ENCODE peak calls at places on chromosomes 13 and 19, in seven cellular contexts. J, O, P, F, B, A and R are unnamed samples.

GRCh38 chr19:45324349-45324907 is 1.8 kb upstream of the CKM start:
- DNase-seq in J (no peak), O (no peak), P (no peak), F (no peak), B (no peak), A (no peak), R (no peak)

GRCh38 chr19:2604747-2605329 is 97.7 kb downstream of the GNG7 start:
- DNase-seq in J (no peak), O (no peak), P (no peak), F (no peak), B (no peak), A (no peak), R (peak; percentile 12)

GRCh38 chr13:44218501-44219240 is 155.0 kb upstream of the SERP2 start:
- DNase-seq in J (no peak), O (peak; percentile 72), P (no peak), F (no peak), B (no peak), A (peak; percentile 76), R (no peak)

GRCh38 chr19:15609261-15609660 is 5.8 kb upstream of the CYP4F8 start:
- DNase-seq in J (no peak), O (no peak), P (no peak), F (no peak), B (no peak), A (no peak), R (no peak)

GRCh38 chr13:86185636-86186035 is 386.4 kb upstream of the SLITRK6 start:
- DNase-seq in J (no peak), O (no peak), P (no peak), F (no peak), B (no peak), A (no peak), R (no peak)

GRCh38 chr13:110338441-110339101 is 31.5 kb downstream of the COL4A2 start:
- DNase-seq in J (no peak), O (no peak), P (no peak), F (no peak), B (no peak), A (peak; percentile 69), R (no peak)

GRCh38 chr19:12647490-12648071 is 19.0 kb downstream of the MAN2B1 start:
- DNase-seq in J (peak; percentile 95), O (peak; percentile 68), P (peak; percentile 51), F (no peak), B (peak; percentile 88), A (no peak), R (no peak)

GRCh38 chr13:65133094-65133493 is 2097.0 kb downstream of the PCDH9 start:
- DNase-seq in J (peak; percentile 28), O (no peak), P (no peak), F (no peak), B (peak; percentile 32), A (no peak), R (no peak)

GRCh38 chr13:26599403-26599802 is 41.9 kb downstream of the WASF3 start:
- DNase-seq in J (no peak), O (no peak), P (no peak), F (no peak), B (no peak), A (no peak), R (no peak)

GRCh38 chr19:29014857-29015436 is 198.0 kb downstream of the UQCRFS1 start:
- DNase-seq in J (no peak), O (no peak), P (no peak), F (no peak), B (peak; percentile 22), A (no peak), R (no peak)

GRCh38 chr13:44257806-44258205 is 115.8 kb upstream of the SERP2 start:
- DNase-seq in J (no peak), O (no peak), P (no peak), F (no peak), B (no peak), A (no peak), R (no peak)

GRCh38 chr13:23427342-23428182 is 5.9 kb downstream of the SACS start:
- DNase-seq in J (no peak), O (no peak), P (no peak), F (no peak), B (no peak), A (no peak), R (no peak)

GRCh38 chr19:18291590-18292459 is 10.4 kb upstream of the JUND start:
- DNase-seq in J (peak; percentile 73), O (peak; percentile 80), P (no peak), F (peak; percentile 87), B (peak; percentile 86), A (peak; percentile 86), R (no peak)

GRCh38 chr13:83281666-83282065 is 600.6 kb downstream of the SLITRK1 start:
- DNase-seq in J (no peak), O (no peak), P (no peak), F (no peak), B (no peak), A (no peak), R (no peak)

GRCh38 chr19:33397536-33398360 is 24.2 kb downstream of the CEBPG start:
- DNase-seq in J (peak; percentile 52), O (peak; percentile 39), P (no peak), F (no peak), B (no peak), A (no peak), R (peak; percentile 89)
- TF ChIP-seq CTCF in J (no peak), O (no peak), P (no peak), F (peak; percentile 49), B (peak; percentile 24), A (peak; percentile 27), R (peak; percentile 70)

GRCh38 chr19:41203371-41203770 is 10.4 kb downstream of the CYP2S1 start:
- DNase-seq in J (no peak), O (no peak), P (no peak), F (no peak), B (no peak), A (no peak), R (no peak)
- TF ChIP-seq CTCF in J (no peak), O (no peak), P (no peak), F (no peak), B (no peak), A (no peak), R (no peak)

DNA sequence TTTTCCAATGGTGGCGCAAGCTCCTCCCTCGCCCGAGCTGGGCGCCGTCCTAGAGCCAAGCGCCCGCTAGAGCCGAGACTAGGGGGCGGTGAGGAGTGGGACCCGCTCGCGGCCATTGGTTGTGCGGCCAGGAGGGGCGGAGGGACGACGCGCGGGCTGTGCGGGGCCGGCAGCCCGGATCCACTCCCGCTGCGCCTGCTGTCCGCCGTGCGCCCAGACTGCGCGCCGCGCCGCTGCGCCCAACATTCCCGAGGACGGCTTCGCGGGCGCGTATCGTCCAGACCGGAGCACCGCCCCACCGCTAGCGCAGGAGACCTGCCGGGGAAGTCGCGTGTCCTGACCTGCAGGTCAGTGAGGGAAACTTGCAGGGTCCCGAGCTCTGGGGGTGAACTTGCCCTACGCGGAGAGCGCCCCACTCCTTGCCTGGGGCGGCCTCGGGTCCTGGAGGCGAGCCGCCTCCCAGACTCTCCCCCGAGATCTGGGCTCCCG is at the start of gene SERTM1:
- DNase-seq in J (peak; percentile 82), O (no peak), P (no peak), F (peak; percentile 74), B (peak; percentile 93), A (peak; percentile 45), R (no peak)
- TF ChIP-seq CTCF in J (no peak), O (no peak), P (no peak), F (no peak), B (no peak), A (no peak), R (no peak)

DNA sequence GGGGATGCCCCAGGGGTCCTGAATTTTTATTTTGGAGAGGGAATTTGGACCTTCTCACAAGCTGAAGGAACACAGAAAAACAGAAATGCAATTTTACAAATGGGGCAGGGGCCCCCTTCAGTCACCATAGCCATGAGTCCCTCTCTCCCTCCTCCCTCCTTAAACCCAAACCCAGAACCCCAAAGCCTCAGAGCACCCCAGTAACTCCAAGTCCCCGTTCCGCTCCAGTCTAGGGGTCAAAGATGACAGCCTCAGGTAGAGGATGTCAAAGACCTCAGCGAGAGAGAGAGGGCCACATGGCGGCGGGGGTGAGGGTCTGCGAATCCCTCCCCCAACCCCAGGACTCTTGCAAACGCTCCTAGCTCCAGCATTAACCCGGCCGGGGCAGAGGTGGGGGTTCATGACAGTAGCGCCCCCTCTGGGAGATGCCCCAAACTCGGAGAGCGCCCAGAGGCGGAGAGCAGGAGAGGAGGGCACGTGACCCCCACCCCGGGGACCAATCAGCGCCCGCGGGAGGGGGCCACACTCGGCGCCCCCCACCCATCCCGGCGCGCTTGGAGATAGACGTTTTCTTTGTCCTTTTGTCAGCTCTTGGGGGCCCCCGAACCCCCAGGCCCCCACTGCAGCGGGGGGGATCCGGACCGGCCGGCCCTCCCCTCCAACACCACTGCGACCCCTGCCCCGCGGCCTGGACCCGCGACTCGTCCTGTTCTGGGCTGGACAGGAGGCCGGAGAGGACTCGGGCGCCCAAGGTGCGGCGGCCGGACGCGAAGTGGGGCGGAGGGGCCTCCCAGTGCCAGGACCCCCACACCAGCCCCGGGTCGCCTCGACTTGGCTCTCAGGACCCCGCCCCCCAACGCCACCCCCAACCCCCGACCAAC is 20.8 kb upstream of the SEMA6B start:
- DNase-seq in J (peak; percentile 77), O (no peak), P (no peak), F (no peak), B (peak; percentile 89), A (no peak), R (no peak)
- TF ChIP-seq CTCF in J (peak; percentile 26), O (no peak), P (no peak), F (no peak), B (peak; percentile 62), A (no peak), R (peak; percentile 38)

DNA sequence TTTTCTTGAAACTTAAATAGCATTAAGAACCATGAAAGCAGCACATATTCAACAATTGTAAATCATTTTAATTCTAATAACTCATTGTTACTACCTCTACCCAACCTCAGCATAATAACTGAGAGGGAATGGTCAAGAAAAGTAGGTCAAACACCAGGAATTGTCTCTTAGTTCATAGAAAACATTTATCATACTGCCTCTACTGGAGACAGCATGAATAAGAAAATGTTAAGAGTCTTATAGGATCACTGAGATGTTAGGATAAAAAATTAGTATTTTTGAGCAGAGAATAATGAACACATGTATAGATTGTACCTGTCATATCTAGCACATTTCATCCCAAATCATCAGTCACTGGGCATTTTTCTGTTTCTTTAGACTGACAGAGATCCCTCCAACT is 515.3 kb downstream of the PCDH9 start:
- DNase-seq in J (no peak), O (no peak), P (no peak), F (no peak), B (peak; percentile 4), A (no peak), R (no peak)
- TF ChIP-seq CTCF in J (no peak), O (no peak), P (no peak), F (no peak), B (peak; percentile 35), A (no peak), R (peak; percentile 66)

DNA sequence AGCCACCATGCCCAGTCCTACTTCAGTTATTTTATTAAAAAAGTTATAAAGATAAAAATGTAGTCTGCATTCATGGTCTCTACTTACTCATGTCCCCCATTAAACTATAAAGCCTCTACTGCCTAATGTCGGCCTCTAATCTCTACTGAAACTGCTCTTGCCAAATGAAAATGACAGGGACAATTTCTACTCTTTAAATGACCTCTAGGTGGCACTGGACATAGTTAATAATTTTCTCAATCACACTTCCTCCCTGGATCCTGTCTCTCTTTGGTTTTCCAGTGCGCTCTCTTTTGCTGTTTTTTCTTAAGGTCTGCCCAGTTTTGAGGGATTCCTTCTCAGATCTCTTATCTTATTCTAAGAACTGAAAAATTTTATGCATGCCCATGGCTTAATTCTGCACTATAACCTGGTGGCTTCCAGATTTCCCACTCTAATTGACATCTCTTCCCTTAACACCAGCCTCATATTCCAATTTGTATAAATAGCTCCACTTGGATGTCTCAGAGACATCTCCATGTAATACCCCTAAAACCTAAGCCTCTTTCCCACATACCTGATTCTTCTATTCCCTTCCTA is 54.3 kb downstream of the MTMR6 start:
- DNase-seq in J (no peak), O (no peak), P (no peak), F (no peak), B (peak; percentile 69), A (no peak), R (no peak)
- TF ChIP-seq CTCF in J (peak; percentile 45), O (peak; percentile 17), P (no peak), F (peak; percentile 42), B (peak; percentile 66), A (peak; percentile 65), R (peak; percentile 82)

GRCh38 chr19:4831351-4832340 is at the start of gene TICAM1:
- DNase-seq in J (no peak), O (peak; percentile 71), P (peak; percentile 67), F (peak; percentile 61), B (peak; percentile 45), A (peak; percentile 83), R (no peak)
- TF ChIP-seq CTCF in J (no peak), O (no peak), P (no peak), F (no peak), B (no peak), A (peak; percentile 24), R (peak; percentile 36)